ENCODE peak calls at places on chromosome 3, in five cellular contexts. P is lung, T is glutamatergic neuron, E is neural crest cell, L is SK-N-SH. Z is an unnamed sample.

GRCh38 chr3:36647423-36647853 is 116.9 kb downstream of the DCLK3 start:
- DNase-seq in P (no peak), E (no peak), T (no peak), L (no peak), Z (no peak)

GRCh38 chr3:70358978-70359580 is 46.6 kb upstream of the MDFIC2 start:
- DNase-seq in E (peak), T (no peak), P (no peak), L (peak), Z (no peak)

GRCh38 chr3:194397757-194398312 is 1.2 kb downstream of the GP5 start:
- DNase-seq in T (peak), L (no peak), P (no peak), E (no peak), Z (no peak)

GRCh38 chr3:134666052-134666451 is 15.2 kb upstream of the KY start:
- DNase-seq in E (no peak), L (no peak), P (no peak), T (no peak), Z (no peak)

GRCh38 chr3:10744098-10744465 is 71.9 kb upstream of the SLC6A11 start:
- DNase-seq in E (no peak), T (peak), P (no peak), L (peak), Z (peak)

GRCh38 chr3:117322866-117323265 is 613.3 kb downstream of the TUSC7 start:
- DNase-seq in L (no peak), E (no peak), T (no peak), P (no peak), Z (peak)

GRCh38 chr3:101643861-101644613 is 32.9 kb downstream of the ZBTB11 start:
- DNase-seq in T (no peak), L (no peak), P (no peak), E (no peak), Z (no peak)

GRCh38 chr3:49377483-49377882 is 19.3 kb upstream of the GPX1 start:
- DNase-seq in T (no peak), L (no peak), P (no peak), E (no peak), Z (no peak)

GRCh38 chr3:9203317-9203716 is 46.1 kb downstream of the SRGAP3 start:
- DNase-seq in P (no peak), L (no peak), E (no peak), T (no peak), Z (no peak)

GRCh38 chr3:149646181-149646766 is 11.6 kb downstream of the WWTR1 start:
- DNase-seq in T (no peak), P (no peak), L (no peak), E (no peak), Z (no peak)

GRCh38 chr3:32460031-32460749 is 42.5 kb downstream of the CMTM6 start:
- DNase-seq in P (no peak), L (no peak), E (peak), T (peak), Z (peak)

GRCh38 chr3:179182892-179183291 is 34.7 kb downstream of the PIK3CA start:
- DNase-seq in E (no peak), T (no peak), P (no peak), L (no peak), Z (no peak)

GRCh38 chr3:129001817-129002572 is 891 bp downstream of the EFCC1 start:
- DNase-seq in T (peak), E (peak), L (peak), P (no peak), Z (peak)

GRCh38 chr3:138114431-138114918 is 933 bp downstream of the DZIP1L start:
- DNase-seq in L (peak), T (no peak), E (peak), P (no peak), Z (peak)

GRCh38 chr3:108292905-108293328 is 3.4 kb upstream of the HHLA2 start:
- DNase-seq in P (no peak), T (no peak), L (no peak), E (no peak), Z (no peak)

GRCh38 chr3:10417849-10418248 is 87.5 kb downstream of the ATP2B2 start:
- DNase-seq in P (no peak), L (peak), E (no peak), T (no peak), Z (no peak)

GRCh38 chr3:4332991-4333390 is 29.8 kb downstream of the SETMAR start:
- DNase-seq in T (no peak), E (no peak), P (no peak), L (no peak), Z (no peak)

GRCh38 chr3:99128205-99128604 is 226.7 kb upstream of the DCBLD2 start:
- DNase-seq in E (no peak), T (no peak), P (no peak), L (no peak), Z (no peak)

GRCh38 chr3:16759227-16759903 is 125.4 kb upstream of the PLCL2 start:
- DNase-seq in P (no peak), E (no peak), L (no peak), T (no peak), Z (no peak)

GRCh38 chr3:107913671-107914070 is 177.2 kb downstream of the CD47 start:
- DNase-seq in E (no peak), T (no peak), P (no peak), L (no peak), Z (no peak)

GRCh38 chr3:124981472-124981871 is 46.9 kb upstream of the MUC13 start:
- DNase-seq in L (no peak), T (no peak), P (no peak), E (no peak), Z (no peak)

GRCh38 chr3:124985358-124985757 is 50.8 kb upstream of the MUC13 start:
- DNase-seq in P (no peak), E (no peak), T (no peak), L (no peak), Z (no peak)

GRCh38 chr3:124982855-124983254 is 48.3 kb upstream of the MUC13 start:
- DNase-seq in L (no peak), P (no peak), E (no peak), T (no peak), Z (no peak)

GRCh38 chr3:124984754-124985153 is 50.2 kb upstream of the MUC13 start:
- DNase-seq in L (no peak), T (no peak), P (no peak), E (no peak), Z (no peak)

GRCh38 chr3:124986153-124987143 is 51.9 kb upstream of the MUC13 start:
- DNase-seq in P (no peak), E (peak), L (peak), T (no peak), Z (peak)
- TF ChIP-seq CTCF in P (peak), E (peak), L (peak), T (peak), Z (peak)

DNA sequence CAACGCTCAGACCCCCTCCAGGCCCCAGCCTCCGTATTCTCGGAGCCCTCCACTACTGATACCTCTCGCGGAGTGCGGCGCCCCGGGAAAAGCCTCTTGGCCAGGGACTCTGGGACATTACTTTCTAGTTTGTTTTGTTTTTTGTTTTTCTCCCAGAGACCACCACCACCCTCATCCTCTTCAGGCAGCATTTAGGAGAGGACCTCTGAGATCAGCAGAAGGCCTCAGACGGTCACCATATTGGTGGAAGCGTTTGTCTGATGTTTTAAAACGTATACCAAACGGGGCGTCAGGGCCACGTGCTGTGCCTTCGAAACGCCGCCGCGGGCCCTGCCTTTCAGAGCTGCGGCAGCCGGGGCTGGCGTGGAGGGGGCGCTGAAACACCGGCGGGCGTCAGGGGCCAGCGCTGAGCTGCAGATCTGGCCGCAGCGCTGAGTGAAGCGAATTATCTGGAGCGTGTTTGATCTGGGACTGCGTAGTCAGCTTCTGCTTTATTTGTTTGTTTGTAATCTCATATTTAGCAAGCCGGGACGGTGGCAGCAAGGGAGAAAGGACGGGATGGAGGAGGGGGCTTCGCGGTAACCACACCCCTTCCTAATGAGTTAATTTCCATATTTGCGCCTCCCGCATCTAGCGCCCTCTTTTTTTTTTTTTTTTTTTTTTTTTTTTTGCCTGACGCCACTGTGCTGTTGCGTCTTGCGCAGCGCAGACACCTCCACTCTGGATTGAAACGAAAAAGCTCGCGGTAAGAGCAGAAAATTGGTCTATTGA is 14.8 kb downstream of the SOX2 start:
- DNase-seq in L (no peak), T (peak), P (no peak), E (peak), Z (peak)
- TF ChIP-seq CTCF in L (no peak), T (no peak), P (no peak), E (peak), Z (peak)

GRCh38 chr3:120196333-120196732 is 88.7 kb downstream of the GPR156 start:
- DNase-seq in P (no peak), T (no peak), L (no peak), E (no peak), Z (no peak)

GRCh38 chr3:120202363-120202762 is 82.7 kb downstream of the GPR156 start:
- DNase-seq in L (no peak), P (no peak), E (no peak), T (no peak), Z (no peak)

GRCh38 chr3:120196812-120197211 is 88.2 kb downstream of the GPR156 start:
- DNase-seq in L (no peak), T (no peak), E (no peak), P (no peak), Z (no peak)

GRCh38 chr3:120200836-120201235 is 84.2 kb downstream of the GPR156 start:
- DNase-seq in P (no peak), L (no peak), E (no peak), T (no peak), Z (no peak)

DNA sequence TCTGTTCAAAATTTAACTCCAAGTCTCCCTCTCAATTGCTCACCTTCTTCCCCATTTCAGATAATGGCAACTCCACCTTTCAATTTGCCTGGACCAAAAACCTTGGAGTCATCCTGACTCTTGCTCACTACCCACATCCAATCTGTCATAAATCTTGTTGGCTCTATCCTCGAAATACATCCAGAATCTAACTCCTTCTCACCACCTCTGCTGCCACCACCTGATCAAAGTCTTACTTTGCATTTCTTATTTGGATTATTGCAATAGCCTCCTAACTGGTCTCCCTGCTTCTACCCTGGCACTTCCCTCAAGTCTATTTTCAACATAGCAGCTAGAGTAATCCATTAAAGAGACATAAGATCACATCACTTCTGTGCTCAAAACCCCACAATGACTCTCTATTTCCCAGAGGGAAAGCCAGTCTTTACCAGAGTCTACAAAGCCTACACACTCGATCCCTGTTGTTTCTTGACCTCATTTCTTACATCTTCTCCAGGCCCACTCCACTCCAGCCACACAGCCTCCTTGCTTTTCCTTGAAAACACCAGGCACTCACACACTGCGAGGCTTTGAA is 86.6 kb downstream of the GPR156 start:
- DNase-seq in L (no peak), E (no peak), P (no peak), T (no peak), Z (no peak)
- TF ChIP-seq CTCF in L (peak), E (no peak), P (no peak), T (no peak), Z (no peak)

GRCh38 chr3:13352621-13353131 is 67.4 kb downstream of the NUP210 start:
- DNase-seq in P (no peak), T (no peak), L (no peak), E (no peak), Z (no peak)

GRCh38 chr3:13357074-13357473 is 63.0 kb downstream of the NUP210 start:
- DNase-seq in L (no peak), T (no peak), P (no peak), E (no peak), Z (no peak)

GRCh38 chr3:13358051-13358450 is 62.1 kb downstream of the NUP210 start:
- DNase-seq in P (no peak), E (no peak), L (no peak), T (no peak), Z (no peak)

GRCh38 chr3:13349823-13350222 is 70.3 kb downstream of the NUP210 start:
- DNase-seq in E (no peak), P (no peak), L (no peak), T (no peak), Z (no peak)

GRCh38 chr3:13353936-13354542 is 66.1 kb downstream of the NUP210 start:
- DNase-seq in L (peak), P (no peak), T (no peak), E (no peak), Z (no peak)
- TF ChIP-seq CTCF in L (peak), P (no peak), T (no peak), E (peak), Z (peak)

DNA sequence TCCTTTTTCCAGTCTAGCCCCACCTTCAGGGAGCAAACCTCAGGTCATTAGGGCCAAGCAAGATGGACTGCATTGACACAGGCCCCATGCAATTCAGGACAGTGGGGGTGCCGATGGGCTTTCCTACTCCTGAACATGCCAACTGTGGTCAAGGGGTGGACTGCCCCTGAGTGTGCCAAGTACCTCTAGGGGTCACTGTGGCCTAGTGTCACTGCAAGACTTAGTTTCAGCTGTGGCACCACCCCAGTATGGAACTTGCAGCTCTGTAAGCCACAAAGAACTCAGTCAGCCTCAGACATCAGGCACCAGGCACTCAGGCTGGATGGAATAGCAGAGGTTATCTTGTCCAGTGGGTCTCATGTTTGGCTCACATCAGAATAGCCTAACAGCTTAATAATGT is 32.3 kb downstream of the EXOG start:
- DNase-seq in T (no peak), E (no peak), L (peak), P (no peak), Z (no peak)
- TF ChIP-seq CTCF in T (no peak), E (no peak), L (no peak), P (no peak), Z (no peak)

DNA sequence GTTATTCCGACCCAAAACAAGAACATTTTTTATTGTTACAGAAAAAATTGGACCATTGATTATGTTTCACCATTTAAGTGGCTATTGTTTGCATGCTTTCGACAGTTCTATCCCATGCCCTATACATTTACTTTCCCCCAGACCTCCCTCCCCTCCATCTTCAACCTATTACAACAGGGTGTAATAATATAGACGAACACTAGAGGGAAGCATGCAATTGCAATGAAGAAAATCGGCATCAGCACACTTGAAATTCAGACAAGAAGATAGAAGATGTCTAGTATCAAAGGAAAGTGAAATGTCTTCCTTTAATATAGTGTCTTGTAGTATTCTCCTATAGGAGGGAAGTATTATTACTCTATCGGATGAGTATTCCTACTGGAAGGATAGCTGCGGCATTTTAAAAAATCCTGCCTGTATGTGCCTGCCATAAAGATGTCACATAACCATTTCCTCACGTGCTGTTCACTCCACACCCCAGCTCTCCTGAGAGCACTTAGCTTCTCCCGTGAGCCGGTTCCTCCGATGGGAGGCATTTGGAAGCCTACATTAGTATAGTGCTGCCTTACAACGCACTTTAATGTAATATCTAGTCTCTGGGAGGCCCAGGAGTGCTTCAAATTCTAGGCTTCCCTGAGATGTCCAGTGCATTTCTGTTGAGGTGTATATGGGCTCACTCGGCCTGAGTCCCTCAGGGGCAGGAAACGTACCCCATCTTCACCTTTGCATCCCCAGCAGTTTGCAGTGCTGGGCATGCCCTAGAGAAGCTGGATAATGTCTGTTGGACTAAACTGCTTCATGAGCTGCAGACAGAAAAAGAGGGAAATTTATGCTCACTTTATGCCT is 17.8 kb upstream of the ERICH6 start:
- DNase-seq in E (no peak), L (peak), T (peak), P (no peak), Z (peak)
- TF ChIP-seq CTCF in E (peak), L (peak), T (peak), P (peak), Z (peak)

DNA sequence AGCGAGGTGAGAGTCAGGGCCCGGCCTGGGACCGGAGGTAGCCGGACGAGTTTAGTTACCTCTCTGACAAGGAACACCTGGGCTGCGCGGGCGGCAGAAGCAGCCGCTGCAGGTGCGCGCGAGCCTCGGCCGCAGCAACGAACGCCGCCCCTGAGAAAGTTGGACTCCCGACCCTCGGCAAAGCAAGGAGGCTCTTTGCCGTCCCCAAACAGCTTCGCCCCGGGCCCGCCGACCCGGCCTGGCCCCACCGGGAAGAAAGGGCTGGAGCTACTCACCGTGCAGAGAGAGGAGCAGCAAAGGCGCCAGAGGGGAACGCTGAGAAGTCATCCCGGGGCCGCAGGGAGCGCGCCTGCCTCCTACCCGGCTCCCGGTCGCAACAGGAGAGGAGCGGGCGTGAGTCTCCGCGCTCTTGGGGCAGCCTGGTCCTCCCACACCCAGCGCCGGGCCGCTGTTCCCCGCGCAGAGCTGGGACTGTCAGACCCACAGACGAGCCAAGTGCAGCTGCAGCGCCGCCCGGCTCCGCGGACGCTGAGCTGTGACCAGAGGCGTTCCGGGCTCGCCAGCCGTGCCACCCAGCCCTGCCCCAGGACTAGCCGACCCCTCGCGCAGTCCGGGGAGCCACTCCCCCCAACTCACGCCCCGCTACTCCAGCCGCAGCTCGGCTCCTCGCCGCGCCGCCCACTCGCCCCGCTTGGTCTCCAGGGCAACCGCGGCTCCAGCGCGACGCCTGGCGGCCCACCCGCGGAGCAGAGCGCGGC is at the start of gene IGSF11:
- DNase-seq in T (peak), P (peak), E (peak), L (peak), Z (peak)
- TF ChIP-seq CTCF in T (peak), P (peak), E (peak), L (peak), Z (no peak)

DNA sequence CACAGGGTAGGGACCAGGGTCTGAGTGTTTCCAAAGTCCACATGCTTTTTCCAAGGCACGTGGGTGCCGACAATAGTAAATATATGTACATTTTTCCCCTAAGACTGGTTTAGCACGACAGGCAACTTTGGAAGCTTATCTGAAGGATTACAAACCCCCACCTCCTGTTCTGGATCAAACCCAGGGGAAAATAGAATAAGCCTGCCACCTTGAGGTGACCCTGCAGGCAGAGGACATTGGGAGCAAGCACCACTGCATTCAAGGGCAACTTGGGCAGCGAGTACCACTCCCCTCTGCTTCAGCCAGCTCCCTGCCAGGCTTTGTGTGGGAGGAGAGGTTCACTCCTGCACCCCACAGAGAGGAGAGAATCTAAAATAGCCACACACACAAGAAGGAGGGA is 44.8 kb downstream of the KBTBD12 start:
- DNase-seq in T (no peak), L (peak), P (no peak), E (peak), Z (peak)
- TF ChIP-seq CTCF in T (no peak), L (peak), P (peak), E (peak), Z (peak)

GRCh38 chr3:57221883-57222282 is 5.6 kb upstream of the APPL1 start:
- DNase-seq in T (no peak), L (peak), E (no peak), P (no peak), Z (no peak)
- TF ChIP-seq CTCF in T (no peak), L (peak), E (peak), P (no peak), Z (no peak)

GRCh38 chr3:39808467-39809180 is 785 bp upstream of the MYRIP start:
- DNase-seq in E (peak), P (no peak), T (peak), L (peak), Z (peak)

GRCh38 chr3:39810647-39811161 is 1.3 kb downstream of the MYRIP start:
- DNase-seq in P (no peak), L (no peak), E (no peak), T (no peak), Z (no peak)

GRCh38 chr3:39809995-39810595 is 686 bp downstream of the MYRIP start:
- DNase-seq in P (no peak), T (peak), L (no peak), E (no peak), Z (peak)

GRCh38 chr3:39811561-39811960 is 2.2 kb downstream of the MYRIP start:
- DNase-seq in E (no peak), P (no peak), T (no peak), L (no peak), Z (no peak)

GRCh38 chr3:39809181-39809994 is at the start of gene MYRIP:
- DNase-seq in E (peak), P (peak), L (peak), T (peak), Z (peak)
- TF ChIP-seq CTCF in E (no peak), P (no peak), L (no peak), T (no peak), Z (no peak)